ENCODE peak calls at places on chromosomes 13 and 19, in ten cellular contexts. One of them, this sample, is unnamed.

GRCh38 chr19:48837081-48837524 is 812 bp upstream of the HSD17B14 start:
- DNase-seq in A172: peak
- DNase-seq in DMS 273 treated with DMSO at 0.1 percent for 48 hours: no peak
- DNase-seq in iris pigment epithelial cell: peak
- DNase-seq in fibroblast of gingiva: peak
- DNase-seq in activated CD8-positive, alpha-beta memory T cell treated with anti-CD3 and anti-CD28 coated beads for 4 hours: peak
- DNase-seq in T-helper 17 cell: peak
- DNase-seq in WTC11: peak
- DNase-seq in fibroblast of lung: peak
- DNase-seq in GM13977: peak
- DNase-seq in this sample: peak

GRCh38 chr13:102702965-102703720 is 8.3 kb upstream of the METTL21C start:
- DNase-seq in fibroblast of gingiva: peak
- DNase-seq in T-helper 17 cell: no peak
- DNase-seq in fibroblast of lung: no peak
- DNase-seq in iris pigment epithelial cell: peak
- DNase-seq in activated CD8-positive, alpha-beta memory T cell treated with anti-CD3 and anti-CD28 coated beads for 4 hours: no peak
- DNase-seq in GM13977: no peak
- DNase-seq in A172: no peak
- DNase-seq in WTC11: no peak
- DNase-seq in DMS 273 treated with DMSO at 0.1 percent for 48 hours: no peak
- DNase-seq in this sample: no peak

GRCh38 chr13:36530861-36531590 is 98.7 kb downstream of the CCNA1 start:
- DNase-seq in fibroblast of lung: no peak
- DNase-seq in WTC11: no peak
- DNase-seq in T-helper 17 cell: no peak
- DNase-seq in DMS 273 treated with DMSO at 0.1 percent for 48 hours: no peak
- DNase-seq in fibroblast of gingiva: no peak
- DNase-seq in iris pigment epithelial cell: no peak
- DNase-seq in A172: no peak
- DNase-seq in GM13977: no peak
- DNase-seq in activated CD8-positive, alpha-beta memory T cell treated with anti-CD3 and anti-CD28 coated beads for 4 hours: no peak
- DNase-seq in this sample: no peak

GRCh38 chr19:55777528-55777927 is 8.6 kb downstream of the RFPL4AL1 start:
- DNase-seq in A172: peak
- DNase-seq in WTC11: peak
- DNase-seq in T-helper 17 cell: no peak
- DNase-seq in fibroblast of lung: no peak
- DNase-seq in DMS 273 treated with DMSO at 0.1 percent for 48 hours: no peak
- DNase-seq in activated CD8-positive, alpha-beta memory T cell treated with anti-CD3 and anti-CD28 coated beads for 4 hours: no peak
- DNase-seq in iris pigment epithelial cell: no peak
- DNase-seq in GM13977: no peak
- DNase-seq in fibroblast of gingiva: no peak
- DNase-seq in this sample: peak

GRCh38 chr19:19591133-19591825 is 27.2 kb downstream of the PBX4 start:
- DNase-seq in WTC11: peak
- DNase-seq in fibroblast of lung: peak
- DNase-seq in fibroblast of gingiva: peak
- DNase-seq in DMS 273 treated with DMSO at 0.1 percent for 48 hours: no peak
- DNase-seq in T-helper 17 cell: peak
- DNase-seq in A172: peak
- DNase-seq in iris pigment epithelial cell: peak
- DNase-seq in activated CD8-positive, alpha-beta memory T cell treated with anti-CD3 and anti-CD28 coated beads for 4 hours: peak
- DNase-seq in GM13977: peak
- DNase-seq in this sample: no peak

GRCh38 chr19:14146789-14147216 is 10.4 kb upstream of the ASF1B start:
- DNase-seq in fibroblast of lung: peak
- DNase-seq in T-helper 17 cell: no peak
- DNase-seq in activated CD8-positive, alpha-beta memory T cell treated with anti-CD3 and anti-CD28 coated beads for 4 hours: no peak
- DNase-seq in GM13977: no peak
- DNase-seq in fibroblast of gingiva: peak
- DNase-seq in WTC11: no peak
- DNase-seq in iris pigment epithelial cell: peak
- DNase-seq in A172: no peak
- DNase-seq in DMS 273 treated with DMSO at 0.1 percent for 48 hours: no peak
- DNase-seq in this sample: no peak

GRCh38 chr13:42722883-42723539 is 58.4 kb upstream of the FAM216B start:
- DNase-seq in fibroblast of lung: no peak
- DNase-seq in fibroblast of gingiva: no peak
- DNase-seq in iris pigment epithelial cell: no peak
- DNase-seq in A172: no peak
- DNase-seq in GM13977: no peak
- DNase-seq in DMS 273 treated with DMSO at 0.1 percent for 48 hours: no peak
- DNase-seq in activated CD8-positive, alpha-beta memory T cell treated with anti-CD3 and anti-CD28 coated beads for 4 hours: no peak
- DNase-seq in T-helper 17 cell: no peak
- DNase-seq in WTC11: no peak
- DNase-seq in this sample: no peak

GRCh38 chr19:58227964-58228583 is 640 bp upstream of the ZNF544 start:
- DNase-seq in T-helper 17 cell: no peak
- DNase-seq in activated CD8-positive, alpha-beta memory T cell treated with anti-CD3 and anti-CD28 coated beads for 4 hours: no peak
- DNase-seq in DMS 273 treated with DMSO at 0.1 percent for 48 hours: no peak
- DNase-seq in GM13977: no peak
- DNase-seq in fibroblast of gingiva: peak
- DNase-seq in WTC11: no peak
- DNase-seq in fibroblast of lung: no peak
- DNase-seq in iris pigment epithelial cell: peak
- DNase-seq in A172: no peak
- DNase-seq in this sample: peak

GRCh38 chr19:16327501-16327900 is 2.9 kb downstream of the KLF2 start:
- DNase-seq in fibroblast of lung: no peak
- DNase-seq in activated CD8-positive, alpha-beta memory T cell treated with anti-CD3 and anti-CD28 coated beads for 4 hours: no peak
- DNase-seq in iris pigment epithelial cell: no peak
- DNase-seq in fibroblast of gingiva: no peak
- DNase-seq in T-helper 17 cell: no peak
- DNase-seq in A172: no peak
- DNase-seq in WTC11: no peak
- DNase-seq in GM13977: no peak
- DNase-seq in DMS 273 treated with DMSO at 0.1 percent for 48 hours: no peak
- DNase-seq in this sample: peak

GRCh38 chr13:32528358-32528757 is 10.2 kb downstream of the N4BP2L2 start:
- DNase-seq in DMS 273 treated with DMSO at 0.1 percent for 48 hours: no peak
- DNase-seq in fibroblast of lung: peak
- DNase-seq in GM13977: no peak
- DNase-seq in fibroblast of gingiva: no peak
- DNase-seq in WTC11: no peak
- DNase-seq in A172: no peak
- DNase-seq in activated CD8-positive, alpha-beta memory T cell treated with anti-CD3 and anti-CD28 coated beads for 4 hours: no peak
- DNase-seq in T-helper 17 cell: no peak
- DNase-seq in iris pigment epithelial cell: peak
- DNase-seq in this sample: no peak

GRCh38 chr13:94195715-94196114 is 283.8 kb downstream of the DCT start:
- DNase-seq in activated CD8-positive, alpha-beta memory T cell treated with anti-CD3 and anti-CD28 coated beads for 4 hours: no peak
- DNase-seq in GM13977: no peak
- DNase-seq in DMS 273 treated with DMSO at 0.1 percent for 48 hours: no peak
- DNase-seq in iris pigment epithelial cell: peak
- DNase-seq in fibroblast of gingiva: peak
- DNase-seq in WTC11: no peak
- DNase-seq in fibroblast of lung: peak
- DNase-seq in A172: peak
- DNase-seq in T-helper 17 cell: no peak
- DNase-seq in this sample: no peak